ENCODE peak calls at places on chromosomes 2 and 18, in six cellular contexts. F is naive thymus-derived CD4-positive, alpha-beta T cell; N is fibroblast of lung; G is skeletal muscle cell; D is OCI-LY7; A is GM23248. T is an unnamed sample.

GRCh38 chr2:77161009-77161408 is 361.2 kb downstream of the LRRTM4 start:
- DNase-seq in F (no peak), N (peak), G (peak), D (no peak), A (no peak), T (no peak)

GRCh38 chr2:171178993-171179392 is 18.3 kb upstream of the TLK1 start:
- DNase-seq in F (no peak), N (no peak), G (no peak), D (no peak), A (no peak), T (no peak)

GRCh38 chr2:180001726-180002125 is 5.4 kb downstream of the CWC22 start:
- DNase-seq in F (no peak), N (no peak), G (no peak), D (no peak), A (no peak), T (no peak)

GRCh38 chr2:16080516-16080915 is 140.2 kb downstream of the MYCN start:
- DNase-seq in F (no peak), N (no peak), G (no peak), D (no peak), A (no peak), T (no peak)

GRCh38 chr18:28767201-28767600 is 590.3 kb upstream of the CDH2 start:
- DNase-seq in F (no peak), N (peak), G (no peak), D (no peak), A (peak), T (no peak)

GRCh38 chr2:10267551-10268465 is 34.9 kb upstream of the HPCAL1 start:
- DNase-seq in F (no peak), N (no peak), G (no peak), D (no peak), A (no peak), T (no peak)

GRCh38 chr18:59835656-59836379 is 64.0 kb upstream of the PMAIP1 start:
- DNase-seq in F (no peak), N (peak), G (no peak), D (no peak), A (no peak), T (no peak)

GRCh38 chr2:149200109-149200520 is 130.3 kb upstream of the LYPD6 start:
- DNase-seq in F (no peak), N (peak), G (no peak), D (no peak), A (peak), T (peak)

GRCh38 chr2:1739961-1740713 is 4.2 kb downstream of the PXDN start:
- DNase-seq in F (no peak), N (no peak), G (no peak), D (no peak), A (no peak), T (no peak)

GRCh38 chr2:233489143-233489542 is 77.4 kb downstream of the USP40 start:
- DNase-seq in F (no peak), N (no peak), G (no peak), D (no peak), A (no peak), T (no peak)

GRCh38 chr2:174577967-174578589 is 19.5 kb downstream of the WIPF1 start:
- DNase-seq in F (peak), N (peak), G (peak), D (peak), A (peak), T (no peak)

GRCh38 chr2:150889141-150889540 is 372.5 kb downstream of the RBM43 start:
- DNase-seq in F (no peak), N (peak), G (no peak), D (no peak), A (peak), T (peak)

GRCh38 chr2:85250045-85250444 is 77.7 kb downstream of the TGOLN2 start:
- DNase-seq in F (no peak), N (no peak), G (no peak), D (no peak), A (peak), T (no peak)

DNA sequence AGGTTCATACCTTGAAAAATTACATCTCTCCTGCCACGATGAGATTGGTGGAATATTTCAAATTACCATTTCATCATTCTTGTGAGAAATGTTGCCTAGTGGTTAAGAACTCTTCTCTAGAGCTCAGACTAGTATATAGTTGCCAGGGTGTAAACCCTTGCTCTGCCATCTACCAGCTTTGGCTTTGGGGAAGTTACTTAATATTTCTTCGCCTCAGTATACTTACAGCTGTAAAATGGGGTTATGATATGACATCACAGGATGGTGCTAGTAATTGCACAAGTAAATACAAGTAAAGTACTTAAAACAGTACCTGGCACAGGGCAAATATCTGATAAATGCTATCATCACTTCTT is 1.5 kb downstream of the SPOPL start:
- DNase-seq in F (no peak), N (peak), G (no peak), D (peak), A (peak), T (no peak)
- H3K4me3 ChIP-seq in F (peak), N (peak), G (peak), D (peak), A (peak), T (peak)

GRCh38 chr2:36484454-36484853 is 113.5 kb downstream of the FEZ2 start:
- DNase-seq in F (no peak), N (no peak), G (no peak), D (no peak), A (no peak), T (no peak)

GRCh38 chr2:36483290-36483689 is 114.7 kb downstream of the FEZ2 start:
- DNase-seq in F (no peak), N (no peak), G (no peak), D (no peak), A (no peak), T (no peak)

GRCh38 chr2:36487947-36488346 is 110.0 kb downstream of the FEZ2 start:
- DNase-seq in F (no peak), N (no peak), G (no peak), D (no peak), A (no peak), T (no peak)

GRCh38 chr2:36486546-36487044 is 111.4 kb downstream of the FEZ2 start:
- DNase-seq in F (no peak), N (peak), G (no peak), D (no peak), A (peak), T (peak)

DNA sequence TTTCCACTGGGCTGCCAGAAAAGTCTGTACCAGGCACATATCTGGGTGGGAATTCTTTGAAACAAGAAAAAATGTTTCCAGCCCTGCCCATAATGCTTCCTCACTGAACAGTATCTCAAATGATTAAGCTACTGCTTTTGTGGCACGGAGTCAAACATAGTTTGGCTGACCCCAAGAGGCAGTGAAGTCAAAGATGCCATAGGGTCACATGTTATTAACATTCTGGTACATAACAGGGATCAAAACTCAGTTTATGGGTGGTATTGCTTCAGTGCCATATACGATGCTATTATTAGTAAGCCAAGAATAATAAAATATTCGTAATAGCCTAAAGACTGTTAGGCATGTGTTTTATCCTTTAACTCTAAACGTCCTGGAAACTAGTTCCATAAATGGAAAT is 112.4 kb downstream of the FEZ2 start:
- DNase-seq in F (no peak), N (peak), G (peak), D (no peak), A (peak), T (peak)
- H3K4me3 ChIP-seq in F (no peak), N (no peak), G (no peak), D (no peak), A (peak), T (no peak)

GRCh38 chr2:219459460-219460311 is 25.0 kb downstream of the SPEG start:
- DNase-seq in F (no peak), N (peak), G (no peak), D (peak), A (peak), T (no peak)
- H3K4me3 ChIP-seq in F (no peak), N (no peak), G (no peak), D (no peak), A (no peak), T (no peak)

DNA sequence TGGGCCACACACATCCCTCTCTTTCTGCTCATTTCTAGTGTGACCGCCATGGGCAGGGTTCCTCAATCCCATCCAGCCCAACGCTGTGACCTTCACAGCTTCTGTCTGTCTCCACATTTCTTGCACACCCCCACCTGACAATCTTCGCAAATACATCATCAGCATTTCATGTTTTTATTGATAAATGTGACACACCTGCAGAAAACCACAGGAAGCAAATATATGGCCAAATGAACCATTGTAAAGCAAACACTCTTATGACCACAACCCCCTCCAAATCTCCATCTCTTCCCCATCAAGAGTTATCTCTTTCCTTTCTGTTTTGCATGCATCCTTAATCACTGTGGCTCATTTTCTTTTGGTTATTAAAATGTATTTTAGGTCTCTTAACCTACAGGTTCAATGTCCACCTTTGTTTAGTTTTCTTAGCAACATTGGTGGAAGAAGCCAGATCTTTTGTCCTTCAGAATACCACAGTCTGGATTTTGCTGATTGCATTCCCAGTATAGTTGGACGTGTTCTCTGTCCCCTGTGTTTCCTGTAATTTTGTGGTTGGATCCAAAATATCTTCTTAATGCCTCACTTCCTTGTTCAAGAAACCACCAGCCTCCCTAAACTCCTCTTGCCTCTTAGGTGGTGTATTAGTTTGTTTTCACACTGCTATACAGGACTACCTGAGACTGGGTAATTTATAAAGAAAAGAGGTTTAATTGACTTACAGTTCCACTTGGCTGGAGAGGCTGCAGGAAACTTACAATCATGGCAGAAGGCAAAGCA is 9.8 kb upstream of the NCK2 start:
- DNase-seq in F (no peak), N (peak), G (peak), D (no peak), A (peak), T (peak)
- H3K4me3 ChIP-seq in F (no peak), N (no peak), G (no peak), D (no peak), A (no peak), T (no peak)

GRCh38 chr2:235495373-235496238 is 1.8 kb downstream of the AGAP1 start:
- DNase-seq in F (no peak), N (no peak), G (no peak), D (no peak), A (peak), T (no peak)
- H3K4me3 ChIP-seq in F (no peak), N (peak), G (peak), D (no peak), A (peak), T (peak)

DNA sequence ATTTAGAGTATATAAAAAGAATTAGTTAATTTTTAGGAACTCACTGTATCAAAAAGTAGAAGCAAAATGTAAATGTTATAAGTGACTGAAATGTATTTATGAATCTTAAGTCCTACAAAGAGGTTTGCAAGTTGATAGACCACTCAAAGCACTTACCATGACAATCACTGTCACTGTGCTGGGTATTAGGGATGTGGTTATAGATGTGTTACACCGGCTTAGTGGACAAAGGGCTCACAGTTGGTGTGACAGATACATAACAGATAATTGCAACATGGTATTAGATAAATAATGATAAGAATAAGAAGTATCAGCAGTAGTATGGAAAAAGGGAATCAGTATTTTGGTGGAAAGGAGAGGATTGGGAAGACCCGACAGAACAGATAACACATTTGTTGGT is 21.6 kb downstream of the AGFG1 start:
- DNase-seq in F (no peak), N (no peak), G (no peak), D (no peak), A (no peak), T (no peak)
- H3K4me3 ChIP-seq in F (no peak), N (no peak), G (no peak), D (no peak), A (no peak), T (no peak)

DNA sequence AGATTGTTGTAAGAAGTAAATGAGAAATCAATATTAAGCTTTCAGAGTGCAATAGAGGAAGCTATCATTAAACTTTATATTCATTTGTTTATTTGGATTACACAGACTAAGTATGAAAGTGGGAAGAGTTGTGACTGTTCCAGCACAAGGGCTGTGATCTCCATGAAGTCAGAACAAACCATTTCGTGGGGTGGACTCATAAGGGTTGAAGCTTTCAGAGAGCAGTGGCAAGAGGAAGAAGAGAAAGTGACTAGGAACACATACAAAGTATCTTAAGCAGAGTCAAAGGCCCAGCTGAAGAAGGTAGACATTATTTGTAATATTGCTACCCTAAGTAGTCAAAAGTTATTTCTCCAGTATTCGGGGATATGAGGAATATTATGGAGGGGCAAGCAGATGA is 117.0 kb downstream of the ARHGAP15 start:
- DNase-seq in F (no peak), N (no peak), G (no peak), D (no peak), A (no peak), T (no peak)
- H3K4me3 ChIP-seq in F (no peak), N (no peak), G (no peak), D (no peak), A (no peak), T (no peak)

DNA sequence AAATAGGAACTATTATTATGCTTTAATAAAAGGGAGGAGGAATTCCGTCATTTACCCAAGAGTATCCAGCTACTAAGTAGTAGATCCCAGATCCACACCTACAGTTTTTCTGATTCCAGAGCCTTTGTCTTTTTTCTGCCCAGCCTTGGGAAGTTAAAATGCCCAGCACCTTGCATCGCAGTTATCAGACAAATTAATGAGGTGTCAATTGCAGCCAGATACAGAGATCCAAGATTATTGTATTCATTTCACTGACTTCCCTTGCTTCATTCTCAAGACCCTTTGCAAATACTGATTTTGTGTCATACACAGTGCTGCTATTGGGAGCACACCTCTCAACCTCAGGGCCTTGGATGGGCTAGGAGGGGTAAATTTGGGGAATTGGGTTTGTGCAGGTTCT is 1.1 kb downstream of the IL18R1 start:
- DNase-seq in F (no peak), N (no peak), G (no peak), D (no peak), A (no peak), T (no peak)
- H3K4me3 ChIP-seq in F (peak), N (no peak), G (peak), D (no peak), A (no peak), T (no peak)

GRCh38 chr2:48397846-48398245 is 132.1 kb upstream of the STON1 start:
- DNase-seq in F (no peak), N (peak), G (no peak), D (no peak), A (no peak), T (no peak)
- H3K4me3 ChIP-seq in F (no peak), N (no peak), G (no peak), D (no peak), A (no peak), T (no peak)

T was measured in AG09309.